ENCODE peak calls at places on chromosomes 4 and X, in ten cellular contexts. E is Kasumi-1; Z is adrenal gland; J is HEK293T; Q is OCI-LY7; I is iPS-NIHi11; U is stimulated activated CD4-positive, alpha-beta T cell treated with anti-CD3 and anti-CD28 coated beads, Interleukin-4, amount 100 ng/mL, for 4 hours; L is neuronal stem cell; P is endodermal cell; C is nucleus accumbens. O is an unnamed sample.

GRCh38 chr4:41949531-41949930 is 14.3 kb downstream of the TMEM33 start:
- DNase-seq in E (no peak), Z (no peak), J (no peak), Q (no peak), I (no peak), U (no peak), L (no peak), P (no peak), C (no peak), O (no peak)

GRCh38 chrX:24657671-24658410 is 10.7 kb upstream of the PCYT1B start:
- DNase-seq in E (no peak), Z (no peak), J (no peak), Q (no peak), I (no peak), U (no peak), L (no peak), P (no peak), C (no peak), O (no peak)

GRCh38 chr4:15413623-15414019 is 14.2 kb upstream of the C1QTNF7 start:
- DNase-seq in E (no peak), Z (no peak), J (no peak), Q (no peak), I (no peak), U (no peak), L (no peak), P (no peak), C (no peak), O (no peak)

GRCh38 chrX:17547658-17548057 is 172.7 kb downstream of the NHS start:
- DNase-seq in E (no peak), Z (peak; percentile 77), J (no peak), Q (no peak), I (no peak), U (no peak), L (no peak), P (no peak), C (no peak), O (peak; percentile 76)

GRCh38 chr4:16329132-16329796 is 103.0 kb upstream of the TAPT1 start:
- DNase-seq in E (no peak), Z (no peak), J (no peak), Q (no peak), I (no peak), U (no peak), L (no peak), P (no peak), C (no peak), O (no peak)

GRCh38 chr4:87425711-87426110 is 3.3 kb downstream of the NUDT9 start:
- DNase-seq in E (no peak), Z (no peak), J (no peak), Q (no peak), I (no peak), U (no peak), L (no peak), P (no peak), C (no peak), O (no peak)

GRCh38 chr4:34220601-34221000 is 2023.7 kb downstream of the ARAP2 start:
- DNase-seq in E (no peak), Z (no peak), J (no peak), Q (no peak), I (no peak), U (no peak), L (no peak), P (no peak), C (no peak), O (no peak)

GRCh38 chr4:7387925-7388324 is 46.8 kb downstream of the PSAPL1 start:
- DNase-seq in E (no peak), Z (no peak), J (no peak), Q (no peak), I (no peak), U (no peak), L (no peak), P (no peak), C (no peak), O (no peak)

GRCh38 chrX:9166566-9166909 is 132.6 kb upstream of the FAM9B start:
- DNase-seq in E (no peak), Z (no peak), J (no peak), Q (no peak), I (no peak), U (no peak), L (no peak), P (no peak), C (no peak), O (no peak)

GRCh38 chr4:122584517-122584916 is 36.3 kb downstream of the IL21 start:
- DNase-seq in E (peak; percentile 8), Z (no peak), J (no peak), Q (no peak), I (no peak), U (no peak), L (no peak), P (no peak), C (peak; percentile 42), O (no peak)

GRCh38 chr4:79042079-79042674 is 102.9 kb upstream of the PAQR3 start:
- DNase-seq in E (peak; percentile 69), Z (no peak), J (peak; percentile 24), Q (peak; percentile 13), I (peak; percentile 31), U (no peak), L (peak; percentile 26), P (no peak), C (no peak), O (peak; percentile 34)

GRCh38 chrX:118207831-118208453 is 91.3 kb upstream of the KLHL13 start:
- DNase-seq in E (no peak), Z (no peak), J (no peak), Q (no peak), I (no peak), U (no peak), L (no peak), P (no peak), C (no peak), O (no peak)

GRCh38 chrX:52363247-52363883 is 5.5 kb upstream of the XAGE2 start:
- DNase-seq in E (peak; percentile 6), Z (no peak), J (peak; percentile 17), Q (no peak), I (no peak), U (no peak), L (no peak), P (no peak), C (no peak), O (no peak)

GRCh38 chrX:23103546-23103945 is 103.8 kb downstream of the DDX53 start:
- DNase-seq in E (no peak), Z (no peak), J (no peak), Q (no peak), I (peak; percentile 11), U (no peak), L (no peak), P (no peak), C (no peak), O (no peak)

GRCh38 chr4:168504526-168504925 is 7.7 kb downstream of the PALLD start:
- DNase-seq in E (no peak), Z (no peak), J (no peak), Q (no peak), I (no peak), U (no peak), L (no peak), P (no peak), C (no peak), O (no peak)

GRCh38 chr4:138438608-138439007 is 196.5 kb upstream of the SLC7A11 start:
- DNase-seq in E (no peak), Z (no peak), J (peak; percentile 25), Q (no peak), I (no peak), U (no peak), L (no peak), P (no peak), C (no peak), O (no peak)

GRCh38 chr4:53459548-53459947 is 82.1 kb downstream of the FIP1L1 start:
- DNase-seq in E (no peak), Z (no peak), J (no peak), Q (no peak), I (no peak), U (no peak), L (no peak), P (no peak), C (no peak), O (peak; percentile 13)

GRCh38 chr4:148664636-148665035 is 222.4 kb upstream of the NR3C2 start:
- DNase-seq in E (no peak), Z (no peak), J (no peak), Q (no peak), I (no peak), U (no peak), L (no peak), P (no peak), C (no peak), O (no peak)

O was measured in mucosa of gallbladder.